ENCODE peak calls at places on chromosomes 6 and 20, in five cellular contexts. Z is OCI-LY7, P is epithelial cell of esophagus, U is fibroblast of villous mesenchyme, J is choroid plexus epithelial cell. W is an unnamed sample.

GRCh38 chr6:166672624-166673165 is 45.6 kb upstream of the RPS6KA2 start:
- DNase-seq in Z (no peak), U (no peak), P (no peak), J (no peak), W (no peak)

GRCh38 chr6:167497387-167498056 is 172.6 kb downstream of the TTLL2 start:
- DNase-seq in Z (no peak), P (no peak), J (no peak), U (no peak), W (no peak)

GRCh38 chr20:46119028-46119546 is 973 bp downstream of the CD40 start:
- DNase-seq in Z (peak), P (no peak), J (no peak), U (no peak), W (no peak)

GRCh38 chr6:169722362-169723199 is 1.7 kb downstream of the PHF10 start:
- DNase-seq in U (peak), Z (peak), P (peak), J (peak), W (peak)

GRCh38 chr6:79466222-79466834 is 70.9 kb downstream of the LCA5 start:
- DNase-seq in P (peak), U (peak), Z (peak), J (peak), W (peak)

GRCh38 chr6:32047084-32047478 is 8.9 kb downstream of the CYP21A2 start:
- DNase-seq in J (peak), Z (no peak), P (no peak), U (peak), W (no peak)

GRCh38 chr20:21562656-21563055 is 48.8 kb upstream of the NKX2-2 start:
- DNase-seq in U (no peak), P (no peak), Z (peak), J (no peak), W (no peak)

GRCh38 chr6:148525453-148525852 is 182.8 kb downstream of the SASH1 start:
- DNase-seq in Z (no peak), U (peak), J (peak), P (no peak), W (no peak)

GRCh38 chr6:41488392-41489129 is 57.6 kb upstream of the FOXP4 start:
- DNase-seq in U (peak), P (no peak), Z (no peak), J (peak), W (peak)

GRCh38 chr20:8918145-8918544 is 150.7 kb upstream of the PLCB4 start:
- DNase-seq in Z (no peak), J (no peak), P (no peak), U (no peak), W (no peak)

GRCh38 chr20:57080796-57081195 is 185.6 kb downstream of the BMP7 start:
- DNase-seq in P (no peak), Z (no peak), U (peak), J (peak), W (no peak)

DNA sequence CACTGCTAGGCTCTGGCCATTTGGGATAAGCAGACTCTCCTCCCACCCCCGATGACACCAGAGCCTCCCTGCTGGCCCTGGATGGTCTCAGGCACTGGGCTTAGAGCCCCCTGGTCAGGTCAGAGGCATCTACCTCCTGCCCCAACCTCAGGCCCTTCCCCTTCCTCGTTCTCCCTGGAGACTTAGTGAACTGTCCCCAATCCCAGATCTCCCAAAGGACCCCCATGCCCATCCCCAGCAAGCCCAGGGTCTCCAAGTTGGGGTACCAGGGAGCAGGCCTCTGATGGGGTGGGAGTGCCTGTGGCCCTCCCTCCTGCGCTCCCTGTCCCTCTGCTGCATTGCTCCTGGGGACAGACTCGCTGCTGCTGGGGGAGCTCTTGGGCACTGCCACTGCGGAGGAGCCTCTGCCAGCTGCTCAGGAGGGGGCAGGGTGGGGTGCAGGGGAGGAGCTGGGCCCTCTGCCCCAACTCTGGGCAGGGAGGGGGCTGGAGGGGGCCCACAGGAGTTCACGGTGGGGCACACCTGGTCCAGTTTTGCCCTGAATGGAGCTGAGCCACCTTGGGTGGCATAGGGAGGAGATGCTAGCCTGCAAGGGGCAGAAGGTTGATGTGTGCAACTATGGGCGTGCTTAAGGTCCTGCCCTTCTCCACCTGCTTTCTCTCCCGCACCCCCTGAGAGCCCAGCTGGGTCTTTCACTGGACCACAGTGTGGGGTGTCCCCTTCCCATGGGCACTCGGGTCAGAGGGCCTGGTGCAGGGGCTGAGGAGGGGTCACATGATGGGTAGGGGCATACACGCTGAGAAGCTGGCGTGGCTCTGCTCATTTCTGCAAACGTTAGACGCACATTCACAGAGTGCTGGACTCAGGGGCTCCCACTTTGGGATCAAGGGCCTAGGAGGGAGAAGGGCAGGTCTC is 40.4 kb downstream of the SPDEF start:
- DNase-seq in U (no peak), P (no peak), J (no peak), Z (no peak), W (no peak)
- H3K4me3 ChIP-seq in U (no peak), P (no peak), J (no peak), Z (no peak), W (no peak)

DNA sequence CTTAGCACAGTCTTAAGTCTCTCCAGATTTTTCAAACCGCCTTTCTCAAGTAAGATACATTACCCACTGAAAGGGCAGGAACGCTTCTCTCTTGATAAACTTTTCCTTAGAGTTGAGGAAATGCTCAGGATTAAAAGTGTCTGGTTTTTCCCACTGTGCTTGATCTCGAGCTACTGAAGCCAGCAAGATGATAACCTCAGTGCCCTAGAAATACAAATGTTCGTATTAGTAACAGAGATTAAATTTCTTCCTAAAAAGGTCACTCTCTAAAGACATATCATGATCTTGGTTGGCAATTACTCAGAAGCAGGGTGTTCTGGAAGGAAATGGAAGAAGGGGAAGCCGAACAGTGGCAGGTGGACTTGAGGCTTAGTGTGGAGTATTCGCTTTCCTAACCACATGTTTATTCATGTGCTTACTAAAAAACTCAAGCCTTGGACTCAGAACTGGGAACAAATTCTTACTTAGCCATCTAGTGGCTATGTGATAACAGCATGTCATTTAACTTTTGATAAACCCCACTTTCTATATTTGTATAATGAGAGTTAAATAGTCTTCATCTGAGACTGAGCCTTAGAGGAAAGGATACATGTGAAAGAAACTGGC is 20.1 kb downstream of the C6orf141 start:
- DNase-seq in Z (no peak), U (peak), P (peak), J (peak), W (peak)
- TF ChIP-seq CTCF in Z (no peak), U (peak), P (peak), J (peak), W (peak)

DNA sequence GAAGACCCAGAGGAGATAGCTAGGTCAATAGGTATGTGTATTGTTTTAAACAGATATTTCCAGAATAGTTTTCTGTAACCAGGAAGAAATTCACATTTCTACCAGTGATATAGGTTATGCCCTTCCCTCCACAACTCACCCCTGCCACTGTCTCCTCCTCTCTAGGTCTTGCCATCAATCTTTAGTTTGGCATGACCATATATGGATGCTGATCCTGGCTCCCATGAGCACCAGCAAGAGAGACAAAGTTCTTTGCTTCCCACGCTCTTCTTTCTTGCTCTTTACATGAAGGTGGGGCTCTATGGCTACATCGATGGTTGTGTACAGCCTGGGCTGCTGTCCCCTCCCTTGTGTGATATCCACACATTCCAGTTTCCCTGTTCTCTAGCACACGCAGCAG is 459.4 kb upstream of the ID4 start:
- DNase-seq in J (no peak), U (no peak), Z (no peak), P (no peak), W (no peak)
- H3K4me3 ChIP-seq in J (no peak), U (no peak), Z (no peak), P (no peak), W (no peak)

GRCh38 chr6:26568601-26569432 is 27.9 kb upstream of the ABT1 start:
- DNase-seq in J (peak), P (peak), Z (peak), U (peak), W (peak)
- TF ChIP-seq CTCF in J (peak), P (peak), Z (peak), U (peak), W (peak)

GRCh38 chr6:132115714-132116366 is 164.7 kb upstream of the CCN2 start:
- DNase-seq in J (no peak), U (peak), Z (no peak), P (peak), W (peak)
- H3K4me3 ChIP-seq in J (no peak), U (peak), Z (no peak), P (no peak), W (no peak)

GRCh38 chr6:142867988-142868818 is 76.8 kb downstream of the HIVEP2 start:
- DNase-seq in J (peak), U (no peak), P (no peak), Z (no peak), W (peak)

GRCh38 chr6:142870787-142871371 is 74.1 kb downstream of the HIVEP2 start:
- DNase-seq in U (no peak), Z (no peak), P (peak), J (peak), W (peak)

GRCh38 chr6:142867355-142867801 is 77.6 kb downstream of the HIVEP2 start:
- DNase-seq in P (no peak), J (peak), U (peak), Z (no peak), W (no peak)

GRCh38 chr6:142871910-142872331 is 73.1 kb downstream of the HIVEP2 start:
- DNase-seq in J (peak), U (peak), Z (no peak), P (peak), W (peak)

GRCh38 chr6:142868917-142869316 is 76.1 kb downstream of the HIVEP2 start:
- DNase-seq in J (peak), P (no peak), Z (no peak), U (no peak), W (no peak)
- TF ChIP-seq CTCF in J (no peak), P (no peak), Z (peak), U (peak), W (no peak)

GRCh38 chr6:1596088-1596852 is 13.4 kb upstream of the FOXC1 start:
- DNase-seq in J (peak), Z (peak), P (peak), U (peak), W (no peak)
- H3K4me3 ChIP-seq in J (peak), Z (no peak), P (no peak), U (no peak), W (no peak)

GRCh38 chr6:7522873-7523272 is 18.6 kb upstream of the DSP start:
- DNase-seq in Z (no peak), P (no peak), J (no peak), U (no peak), W (no peak)

GRCh38 chr6:7528565-7528964 is 12.9 kb upstream of the DSP start:
- DNase-seq in P (peak), Z (no peak), J (peak), U (peak), W (peak)

GRCh38 chr6:7523922-7524321 is 17.5 kb upstream of the DSP start:
- DNase-seq in Z (no peak), U (no peak), P (peak), J (no peak), W (peak)

GRCh38 chr6:7529141-7529540 is 12.3 kb upstream of the DSP start:
- DNase-seq in U (no peak), Z (no peak), J (no peak), P (no peak), W (no peak)

DNA sequence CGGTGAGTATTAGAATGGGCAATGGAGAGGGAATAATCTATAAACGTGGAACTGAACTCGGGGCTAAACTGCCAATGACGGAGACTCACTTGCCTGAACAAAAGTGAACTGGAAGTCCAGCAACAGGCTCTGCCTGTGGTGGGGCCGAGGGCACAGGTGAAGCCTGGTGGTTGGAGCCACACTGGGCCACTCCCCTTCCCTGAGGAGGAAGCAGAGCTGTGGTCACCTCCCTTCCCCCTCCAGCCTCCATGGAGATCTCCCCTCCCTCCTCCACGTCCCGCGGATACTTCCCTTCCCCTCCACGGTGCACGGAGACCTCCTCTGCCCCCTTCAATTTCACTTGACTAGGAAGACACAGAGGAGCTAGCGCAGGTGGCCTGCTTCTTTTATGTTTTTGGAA is 14.7 kb upstream of the DSP start:
- DNase-seq in P (no peak), J (no peak), Z (no peak), U (no peak), W (no peak)
- TF ChIP-seq CTCF in P (no peak), J (no peak), Z (no peak), U (no peak), W (no peak)

GRCh38 chr20:47784256-47784598 is 1.1 kb downstream of the SULF2 start:
- DNase-seq in Z (no peak), J (no peak), P (no peak), U (no peak), W (no peak)
- H3K4me3 ChIP-seq in Z (no peak), J (peak), P (peak), U (peak), W (peak)

GRCh38 chr20:52311209-52311794 is 119.7 kb upstream of the ZFP64 start:
- DNase-seq in Z (no peak), U (no peak), J (no peak), P (no peak), W (no peak)

GRCh38 chr20:52312131-52312729 is 120.7 kb upstream of the ZFP64 start:
- DNase-seq in P (peak), U (peak), Z (peak), J (peak), W (peak)

GRCh38 chr20:52318601-52319000 is 127.0 kb upstream of the ZFP64 start:
- DNase-seq in P (no peak), U (no peak), J (no peak), Z (no peak), W (no peak)

DNA sequence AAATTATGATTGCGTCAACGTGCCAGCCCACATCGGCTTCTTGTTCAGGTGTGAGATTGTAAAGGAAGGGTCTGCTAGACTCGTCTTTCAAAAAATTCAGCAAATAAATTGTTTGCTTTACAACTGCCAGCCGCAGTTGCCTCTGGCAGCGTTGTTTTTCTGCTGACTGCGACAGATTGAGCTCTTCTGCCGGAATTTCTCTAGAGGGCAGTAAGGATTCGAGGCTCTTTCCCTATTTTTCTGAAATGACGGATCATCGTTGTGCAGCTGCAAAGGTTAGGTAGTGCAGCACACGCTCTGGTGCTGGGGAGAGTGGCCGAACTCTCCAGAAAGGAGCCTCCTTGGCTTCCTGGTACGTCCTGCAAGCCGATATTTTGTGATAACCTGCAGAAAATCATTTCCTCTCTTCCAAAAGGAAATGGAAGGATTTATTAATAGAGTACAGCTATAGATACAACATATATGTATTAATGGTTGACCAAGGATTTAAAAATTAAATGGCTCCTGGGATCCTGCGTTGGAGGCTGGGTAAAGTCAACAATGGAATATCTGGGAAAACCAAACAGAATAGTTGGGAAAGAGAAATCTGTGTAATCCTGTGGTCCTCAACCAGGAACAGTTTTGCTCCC is 121.9 kb upstream of the ZFP64 start:
- DNase-seq in J (peak), Z (no peak), P (peak), U (peak), W (peak)
- TF ChIP-seq CTCF in J (peak), Z (no peak), P (peak), U (peak), W (peak)

W was measured in bronchial epithelial cell.